ENCODE peak calls at places on chromosomes 3 and 15, in seven cellular contexts. L, H, O, E, X, S and Y are unnamed samples.

GRCh38 chr15:56036546-56037067 is 43.2 kb upstream of the NEDD4 start:
- DNase-seq in L (no peak), H (no peak), O (no peak), E (no peak), X (no peak), S (no peak), Y (no peak)

GRCh38 chr3:47019201-47019600 is 39.7 kb downstream of the NBEAL2 start:
- DNase-seq in L (no peak), H (no peak), O (no peak), E (no peak), X (no peak), S (no peak), Y (no peak)

GRCh38 chr3:25191703-25192102 is 236.4 kb upstream of the RARB start:
- DNase-seq in L (no peak), H (no peak), O (no peak), E (no peak), X (no peak), S (no peak), Y (no peak)

GRCh38 chr15:31464216-31465082 is 137.8 kb downstream of the KLF13 start:
- DNase-seq in L (no peak), H (no peak), O (no peak), E (no peak), X (no peak), S (no peak), Y (no peak)

GRCh38 chr3:141722076-141722475 is 16.0 kb upstream of the RNF7 start:
- DNase-seq in L (no peak), H (no peak), O (no peak), E (no peak), X (no peak), S (no peak), Y (no peak)

GRCh38 chr3:29583861-29584260 is 303.0 kb downstream of the RBMS3 start:
- DNase-seq in L (no peak), H (no peak), O (no peak), E (no peak), X (no peak), S (no peak), Y (no peak)

GRCh38 chr3:46489875-46490274 is 7.9 kb upstream of the RTP3 start:
- DNase-seq in L (no peak), H (no peak), O (no peak), E (peak), X (no peak), S (no peak), Y (no peak)

GRCh38 chr3:85821130-85821756 is 862.5 kb downstream of the CADM2 start:
- DNase-seq in L (no peak), H (no peak), O (no peak), E (peak), X (no peak), S (peak), Y (no peak)

GRCh38 chr3:56823984-56824703 is 22.4 kb upstream of the ARHGEF3 start:
- DNase-seq in L (no peak), H (no peak), O (no peak), E (no peak), X (no peak), S (no peak), Y (no peak)

GRCh38 chr3:171732741-171733140 is 77.5 kb downstream of the PLD1 start:
- DNase-seq in L (no peak), H (no peak), O (no peak), E (no peak), X (no peak), S (no peak), Y (no peak)

GRCh38 chr3:159911011-159911663 is 77.5 kb upstream of the IL12A start:
- DNase-seq in L (no peak), H (no peak), O (no peak), E (no peak), X (no peak), S (no peak), Y (no peak)

GRCh38 chr15:76065267-76065666 is 5.5 kb downstream of the TMEM266 start:
- DNase-seq in L (no peak), H (no peak), O (no peak), E (no peak), X (no peak), S (no peak), Y (no peak)

GRCh38 chr3:58071480-58071971 is 63.3 kb downstream of the FLNB start:
- DNase-seq in L (no peak), H (no peak), O (no peak), E (no peak), X (no peak), S (no peak), Y (no peak)

GRCh38 chr15:89034305-89034704 is 54.0 kb upstream of the ABHD2 start:
- DNase-seq in L (no peak), H (no peak), O (no peak), E (peak), X (no peak), S (no peak), Y (no peak)

GRCh38 chr3:121786485-121786884 is 36.9 kb upstream of the GOLGB1 start:
- DNase-seq in L (no peak), H (no peak), O (no peak), E (no peak), X (no peak), S (no peak), Y (no peak)

GRCh38 chr15:73930371-73930770 is 4.1 kb downstream of the LOXL1 start:
- DNase-seq in L (no peak), H (no peak), O (peak), E (no peak), X (no peak), S (no peak), Y (no peak)

GRCh38 chr3:78754066-78754743 is 1013.6 kb downstream of the ROBO1 start:
- DNase-seq in L (no peak), H (peak), O (no peak), E (no peak), X (no peak), S (no peak), Y (no peak)

GRCh38 chr15:85412956-85413854 is 32.8 kb downstream of the AKAP13 start:
- DNase-seq in L (peak), H (peak), O (no peak), E (peak), X (peak), S (peak), Y (peak)

GRCh38 chr3:36488077-36488789 is 107.9 kb downstream of the STAC start:
- DNase-seq in L (no peak), H (no peak), O (no peak), E (no peak), X (no peak), S (no peak), Y (no peak)

GRCh38 chr3:39779511-39780230 is 29.7 kb upstream of the MYRIP start:
- DNase-seq in L (no peak), H (no peak), O (no peak), E (no peak), X (no peak), S (no peak), Y (no peak)

GRCh38 chr3:35679409-35680080 is 40.2 kb downstream of the ARPP21 start:
- DNase-seq in L (no peak), H (no peak), O (no peak), E (no peak), X (no peak), S (no peak), Y (no peak)

GRCh38 chr3:126180477-126181397 is at the start of gene ALDH1L1:
- DNase-seq in L (no peak), H (peak), O (peak), E (peak), X (no peak), S (no peak), Y (peak)

GRCh38 chr3:11477286-11477935 is 166.3 kb downstream of the VGLL4 start:
- DNase-seq in L (no peak), H (peak), O (no peak), E (no peak), X (no peak), S (no peak), Y (no peak)

GRCh38 chr15:40247406-40247971 is 8.6 kb downstream of the PAK6 start:
- DNase-seq in L (no peak), H (no peak), O (peak), E (no peak), X (no peak), S (no peak), Y (no peak)

GRCh38 chr3:50370594-50370993 is 11.3 kb upstream of the TMEM115 start:
- DNase-seq in L (no peak), H (no peak), O (no peak), E (no peak), X (no peak), S (peak), Y (no peak)

GRCh38 chr3:169863458-169863899 is 6.3 kb downstream of the LRRC31 start:
- DNase-seq in L (peak), H (peak), O (no peak), E (peak), X (peak), S (peak), Y (peak)

GRCh38 chr3:8573342-8573926 is 71.2 kb downstream of the SSUH2 start:
- DNase-seq in L (no peak), H (no peak), O (no peak), E (no peak), X (no peak), S (no peak), Y (no peak)

GRCh38 chr3:115913069-115913686 is 289.9 kb downstream of the GAP43 start:
- DNase-seq in L (no peak), H (peak), O (no peak), E (no peak), X (no peak), S (peak), Y (no peak)

GRCh38 chr3:25547103-25547502 is 117.6 kb downstream of the TOP2B start:
- DNase-seq in L (no peak), H (no peak), O (no peak), E (no peak), X (no peak), S (no peak), Y (no peak)

GRCh38 chr15:94193906-94194305 is 37.5 kb upstream of the MCTP2 start:
- DNase-seq in L (no peak), H (no peak), O (no peak), E (no peak), X (no peak), S (no peak), Y (no peak)

GRCh38 chr15:31278544-31279220 is 48.0 kb upstream of the KLF13 start:
- DNase-seq in L (no peak), H (no peak), O (no peak), E (no peak), X (no peak), S (no peak), Y (peak)

GRCh38 chr3:126442099-126442848 is 33.4 kb downstream of the ZXDC start:
- DNase-seq in L (no peak), H (no peak), O (peak), E (no peak), X (no peak), S (no peak), Y (no peak)

GRCh38 chr15:31811641-31812040 is 218.7 kb upstream of the CHRNA7 start:
- DNase-seq in L (no peak), H (no peak), O (no peak), E (no peak), X (no peak), S (no peak), Y (no peak)

GRCh38 chr3:161415506-161416231 is 44.4 kb upstream of the SPTSSB start:
- DNase-seq in L (no peak), H (no peak), O (no peak), E (no peak), X (no peak), S (no peak), Y (no peak)

GRCh38 chr3:128679338-128679737 is 28.7 kb upstream of the RPN1 start:
- DNase-seq in L (no peak), H (no peak), O (no peak), E (no peak), X (no peak), S (no peak), Y (no peak)